ENCODE peak calls at places on chromosomes 7 and 10, in ten cellular contexts. C is tibial nerve; T is foreskin fibroblast; Y is frontal cortex; R is stimulated activated CD4-positive, alpha-beta T cell treated with anti-CD3 and anti-CD28 coated beads, Interleukin-4, amount 100 ng/mL, for 48 hours; E is activated CD8-positive, alpha-beta memory T cell treated with anti-CD3 and anti-CD28 coated beads for 24 hours; A is DMS53; N is Kasumi-1; G is bronchial epithelial cell; I is NCI-H460. L is an unnamed sample.

GRCh38 chr7:78924581-78924980 is 528.9 kb downstream of the MAGI2 start:
- DNase-seq in N (peak; percentile 28), C (no peak), T (peak; percentile 4), A (peak; percentile 59), E (no peak), R (no peak), G (peak; percentile 33), Y (no peak), I (peak; percentile 9), L (peak; percentile 16)

GRCh38 chr7:45578022-45578421 is 3.9 kb downstream of the ADCY1 start:
- DNase-seq in C (no peak), G (no peak), I (no peak), E (no peak), N (no peak), Y (no peak), A (no peak), R (no peak), T (no peak), L (no peak)

GRCh38 chr10:93991596-93992284 is 2.0 kb upstream of the PLCE1 start:
- DNase-seq in T (peak; percentile 60), I (peak; percentile 38), A (peak; percentile 30), G (peak; percentile 67), E (no peak), Y (peak; percentile 36), N (no peak), R (no peak), C (peak; percentile 28), L (no peak)

GRCh38 chr7:83475403-83475802 is 173.5 kb downstream of the SEMA3E start:
- DNase-seq in Y (no peak), R (no peak), G (no peak), A (peak; percentile 25), I (no peak), T (no peak), N (no peak), C (no peak), E (no peak), L (peak; percentile 19)

GRCh38 chr10:6498771-6499170 is 81.3 kb downstream of the PRKCQ start:
- DNase-seq in G (peak; percentile 70), Y (no peak), T (no peak), N (peak; percentile 72), C (no peak), E (no peak), A (peak; percentile 20), I (no peak), R (no peak), L (peak; percentile 53)

GRCh38 chr7:27150568-27151340 is 1.6 kb downstream of the HOXA3 start:
- DNase-seq in Y (peak; percentile 84), E (peak; percentile 87), N (peak; percentile 83), R (peak; percentile 49), T (peak; percentile 85), C (no peak), G (peak; percentile 20), A (peak; percentile 96), I (peak; percentile 72), L (peak; percentile 90)

GRCh38 chr7:126657599-126658358 is 595.0 kb downstream of the GRM8 start:
- DNase-seq in C (no peak), E (no peak), T (no peak), G (peak; percentile 11), R (no peak), A (peak; percentile 59), Y (no peak), N (no peak), I (no peak), L (no peak)

GRCh38 chr10:97708167-97708566 is 5.4 kb upstream of the MARVELD1 start:
- DNase-seq in A (no peak), T (no peak), Y (no peak), E (no peak), G (no peak), R (no peak), C (no peak), I (no peak), N (no peak), L (no peak)

GRCh38 chr10:49160814-49161213 is 27.0 kb upstream of the FAM170B start:
- DNase-seq in C (no peak), Y (no peak), E (no peak), A (no peak), R (no peak), G (no peak), T (no peak), N (no peak), I (no peak), L (no peak)